ENCODE peak calls at places on chromosomes 7 and 10, in seven cellular contexts. F is activated CD4-positive, alpha-beta T cell treated with anti-CD3 and anti-CD28 coated beads, Interleukin-2, amount 50 U/mL, for 1 hour; H is Right ventricle myocardium superior; S is chondrocyte; L is cardiac muscle cell; J is AG10803; Z is retina. M is an unnamed sample.

GRCh38 chr10:114628106-114628505 is 30.0 kb downstream of the ABLIM1 start:
- DNase-seq in F (no peak), H (no peak), S (no peak), L (no peak), J (no peak), Z (no peak), M (no peak)

GRCh38 chr7:127359011-127359410 is 33.5 kb downstream of the ZNF800 start:
- DNase-seq in F (no peak), H (no peak), S (no peak), L (no peak), J (no peak), Z (no peak), M (no peak)

GRCh38 chr10:131943021-131943814 is 38.5 kb downstream of the BNIP3 start:
- DNase-seq in F (peak), H (no peak), S (peak), L (peak), J (no peak), Z (no peak), M (no peak)

GRCh38 chr7:15015545-15016314 is 113.2 kb upstream of the DGKB start:
- DNase-seq in F (no peak), H (no peak), S (no peak), L (peak), J (peak), Z (peak), M (no peak)

GRCh38 chr7:79090543-79090942 is 362.9 kb downstream of the MAGI2 start:
- DNase-seq in F (no peak), H (no peak), S (no peak), L (no peak), J (peak), Z (no peak), M (no peak)

GRCh38 chr10:13960603-13961002 is 370.1 kb downstream of the FRMD4A start:
- DNase-seq in F (no peak), H (no peak), S (no peak), L (no peak), J (no peak), Z (no peak), M (no peak)

GRCh38 chr10:82150123-82150900 is 275.3 kb downstream of the NRG3 start:
- DNase-seq in F (no peak), H (peak), S (no peak), L (peak), J (no peak), Z (peak), M (peak)

GRCh38 chr10:68135922-68136718 is 26.8 kb downstream of the MYPN start:
- DNase-seq in F (no peak), H (no peak), S (no peak), L (no peak), J (peak), Z (no peak), M (no peak)

GRCh38 chr10:73889014-73889413 is 14.7 kb upstream of the CAMK2G start:
- DNase-seq in F (no peak), H (peak), S (no peak), L (no peak), J (peak), Z (no peak), M (peak)

GRCh38 chr10:112298581-112298980 is 15.4 kb downstream of the TECTB start:
- DNase-seq in F (no peak), H (no peak), S (no peak), L (peak), J (no peak), Z (peak), M (no peak)

GRCh38 chr7:102978280-102978679 is 65.5 kb downstream of the LRRC17 start:
- DNase-seq in F (no peak), H (peak), S (no peak), L (no peak), J (peak), Z (no peak), M (peak)

GRCh38 chr7:98567979-98568378 is 49.1 kb upstream of the NPTX2 start:
- DNase-seq in F (no peak), H (no peak), S (no peak), L (no peak), J (no peak), Z (no peak), M (no peak)

GRCh38 chr10:34200355-34200901 is 614.7 kb downstream of the PARD3 start:
- DNase-seq in F (no peak), H (no peak), S (no peak), L (no peak), J (peak), Z (peak), M (no peak)

GRCh38 chr10:74383617-74384016 is 232.6 kb downstream of the ADK start:
- DNase-seq in F (no peak), H (no peak), S (no peak), L (no peak), J (no peak), Z (no peak), M (no peak)

GRCh38 chr10:99345350-99345749 is 16.2 kb downstream of the CNNM1 start:
- DNase-seq in F (no peak), H (no peak), S (no peak), L (no peak), J (peak), Z (no peak), M (no peak)

GRCh38 chr10:86953747-86954680 is 3.4 kb downstream of the MMRN2 start:
- DNase-seq in F (no peak), H (peak), S (peak), L (peak), J (peak), Z (peak), M (peak)

GRCh38 chr7:107743567-107744344 is at the start of gene CBLL1:
- DNase-seq in F (peak), H (peak), S (peak), L (peak), J (peak), Z (peak), M (peak)

GRCh38 chr7:158116235-158116634 is 471.4 kb downstream of the PTPRN2 start:
- DNase-seq in F (no peak), H (no peak), S (no peak), L (no peak), J (no peak), Z (no peak), M (no peak)

GRCh38 chr7:47293884-47294568 is 287.9 kb downstream of the TNS3 start:
- DNase-seq in F (no peak), H (no peak), S (no peak), L (no peak), J (peak), Z (no peak), M (no peak)

GRCh38 chr7:40507166-40507565 is 372.4 kb downstream of the SUGCT start:
- DNase-seq in F (no peak), H (no peak), S (no peak), L (no peak), J (no peak), Z (no peak), M (no peak)

GRCh38 chr10:32317795-32318194 is 29.2 kb downstream of the EPC1 start:
- DNase-seq in F (no peak), H (no peak), S (no peak), L (no peak), J (no peak), Z (no peak), M (no peak)

GRCh38 chr10:68224810-68225209 is 7.1 kb downstream of the ATOH7 start:
- DNase-seq in F (no peak), H (no peak), S (no peak), L (no peak), J (peak), Z (no peak), M (no peak)

GRCh38 chr10:104639595-104640338 is 1.3 kb upstream of the SORCS3 start:
- DNase-seq in F (no peak), H (no peak), S (no peak), L (peak), J (no peak), Z (peak), M (no peak)

GRCh38 chr7:123435080-123435700 is 99.2 kb downstream of the IQUB start:
- DNase-seq in F (no peak), H (no peak), S (no peak), L (no peak), J (no peak), Z (no peak), M (no peak)

GRCh38 chr7:107232568-107233090 is 63.8 kb downstream of the HBP1 start:
- DNase-seq in F (no peak), H (no peak), S (no peak), L (no peak), J (peak), Z (no peak), M (no peak)

GRCh38 chr7:3787717-3788311 is 486.8 kb downstream of the SDK1 start:
- DNase-seq in F (no peak), H (peak), S (no peak), L (no peak), J (no peak), Z (peak), M (no peak)

GRCh38 chr7:80935971-80936370 is 17.1 kb upstream of the SEMA3C start:
- DNase-seq in F (no peak), H (no peak), S (no peak), L (no peak), J (no peak), Z (no peak), M (no peak)